ENCODE peak calls at places on chromosomes 12 and 14, in five cellular contexts. H, Q, D, M and E are unnamed samples.

GRCh38 chr12:54140958-54141388 is 47.8 kb downstream of the SMUG1 start:
- DNase-seq in H (no peak), Q (no peak), D (no peak), M (no peak), E (no peak)

GRCh38 chr12:38508246-38508645 is 191.7 kb downstream of the ALG10B start:
- DNase-seq in H (no peak), Q (peak), D (no peak), M (no peak), E (no peak)

GRCh38 chr12:116466536-116466935 is 92.6 kb upstream of the MAP1LC3B2 start:
- DNase-seq in H (no peak), Q (no peak), D (no peak), M (no peak), E (peak)

GRCh38 chr14:55301722-55302121 is 30.5 kb downstream of the FBXO34 start:
- DNase-seq in H (no peak), Q (no peak), D (peak), M (no peak), E (peak)

GRCh38 chr14:60204104-60204842 is 39.1 kb upstream of the DHRS7 start:
- DNase-seq in H (no peak), Q (no peak), D (no peak), M (no peak), E (no peak)

GRCh38 chr14:88218119-88218915 is 104.8 kb downstream of the KCNK10 start:
- DNase-seq in H (no peak), Q (no peak), D (peak), M (no peak), E (no peak)

GRCh38 chr12:55797550-55797949 is 20.0 kb downstream of the SARNP start:
- DNase-seq in H (no peak), Q (no peak), D (no peak), M (no peak), E (no peak)

GRCh38 chr14:103198429-103199140 is 75.3 kb downstream of the TNFAIP2 start:
- DNase-seq in H (no peak), Q (no peak), D (no peak), M (peak), E (peak)

GRCh38 chr12:54984602-54985376 is at the start of gene TESPA1:
- DNase-seq in H (peak), Q (no peak), D (no peak), M (no peak), E (no peak)

GRCh38 chr12:53005215-53005985 is 856 bp upstream of the EIF4B start:
- DNase-seq in H (no peak), Q (peak), D (no peak), M (no peak), E (no peak)

GRCh38 chr12:128204725-128205124 is 62.2 kb upstream of the TMEM132C start:
- DNase-seq in H (no peak), Q (no peak), D (no peak), M (no peak), E (no peak)

GRCh38 chr12:57460457-57461325 is 1.1 kb downstream of the GLI1 start:
- DNase-seq in H (no peak), Q (peak), D (peak), M (no peak), E (no peak)

GRCh38 chr14:96143906-96144305 is 60.7 kb upstream of the BDKRB2 start:
- DNase-seq in H (no peak), Q (no peak), D (no peak), M (no peak), E (no peak)

GRCh38 chr12:128069359-128069997 is 197.5 kb upstream of the TMEM132C start:
- DNase-seq in H (no peak), Q (no peak), D (peak), M (peak), E (peak)

GRCh38 chr12:26177303-26177702 is 18.1 kb upstream of the SSPN start:
- DNase-seq in H (no peak), Q (no peak), D (no peak), M (no peak), E (no peak)

GRCh38 chr12:62533755-62534107 is 67.1 kb downstream of the MON2 start:
- DNase-seq in H (no peak), Q (no peak), D (no peak), M (no peak), E (no peak)

GRCh38 chr12:1821805-1822204 is 1.4 kb downstream of the LRTM2 start:
- DNase-seq in H (no peak), Q (no peak), D (no peak), M (no peak), E (no peak)

GRCh38 chr12:12379831-12380730 is 23.2 kb downstream of the BORCS5 start:
- DNase-seq in H (peak), Q (no peak), D (no peak), M (no peak), E (no peak)

GRCh38 chr12:57342207-57342691 is 88.6 kb downstream of the R3HDM2 start:
- DNase-seq in H (no peak), Q (peak), D (peak), M (no peak), E (no peak)

GRCh38 chr12:119446459-119446858 is 111.9 kb downstream of the CCDC60 start:
- DNase-seq in H (no peak), Q (no peak), D (no peak), M (no peak), E (no peak)

GRCh38 chr14:21091784-21092146 is 6.7 kb downstream of the ZNF219 start:
- DNase-seq in H (no peak), Q (no peak), D (no peak), M (no peak), E (no peak)

GRCh38 chr12:14723763-14724162 is 27.4 kb upstream of the GUCY2C start:
- DNase-seq in H (peak), Q (no peak), D (peak), M (peak), E (peak)

GRCh38 chr14:88323520-88324199 is 591 bp upstream of the KCNK10 start:
- DNase-seq in H (no peak), Q (peak), D (peak), M (peak), E (no peak)

GRCh38 chr14:68466491-68466977 is 326.3 kb downstream of the ZFP36L1 start:
- DNase-seq in H (no peak), Q (no peak), D (no peak), M (peak), E (peak)

GRCh38 chr12:21819678-21820077 is 45.2 kb upstream of the KCNJ8 start:
- DNase-seq in H (no peak), Q (no peak), D (no peak), M (no peak), E (no peak)

GRCh38 chr14:29724991-29725390 is 202.7 kb downstream of the PRKD1 start:
- DNase-seq in H (no peak), Q (no peak), D (no peak), M (peak), E (no peak)

GRCh38 chr12:66063976-66064375 is 66.6 kb downstream of the LLPH start:
- DNase-seq in H (no peak), Q (no peak), D (no peak), M (no peak), E (no peak)

GRCh38 chr12:6735448-6736191 is 11.8 kb downstream of the COPS7A start:
- DNase-seq in H (peak), Q (peak), D (peak), M (peak), E (peak)

GRCh38 chr14:96287856-96288255 is 31.8 kb downstream of the BDKRB1 start:
- DNase-seq in H (no peak), Q (no peak), D (no peak), M (no peak), E (no peak)

GRCh38 chr12:106865685-106866084 is 90.0 kb upstream of the TMEM263 start:
- DNase-seq in H (no peak), Q (no peak), D (no peak), M (no peak), E (no peak)

GRCh38 chr14:66401447-66402095 is 84.6 kb upstream of the CCDC196 start:
- DNase-seq in H (no peak), Q (no peak), D (peak), M (peak), E (no peak)

GRCh38 chr14:68285421-68286179 is 466.0 kb downstream of the RAD51B start:
- DNase-seq in H (peak), Q (no peak), D (no peak), M (no peak), E (no peak)

GRCh38 chr12:93722179-93722578 is 45.0 kb downstream of the CRADD start:
- DNase-seq in H (no peak), Q (no peak), D (no peak), M (no peak), E (no peak)

GRCh38 chr14:100738269-100738691 is 11.6 kb downstream of the DLK1 start:
- DNase-seq in H (no peak), Q (no peak), D (no peak), M (no peak), E (no peak)

GRCh38 chr14:76696361-76696760 is 64.9 kb upstream of the VASH1 start:
- DNase-seq in H (no peak), Q (no peak), D (no peak), M (no peak), E (no peak)

GRCh38 chr12:118299791-118300460 is 72.8 kb downstream of the TAOK3 start:
- DNase-seq in H (no peak), Q (no peak), D (no peak), M (no peak), E (no peak)

GRCh38 chr14:41739203-41739602 is 132.5 kb downstream of the LRFN5 start:
- DNase-seq in H (no peak), Q (no peak), D (no peak), M (no peak), E (no peak)

GRCh38 chr12:80632835-80633234 is 74.6 kb upstream of the MYF6 start:
- DNase-seq in H (no peak), Q (peak), D (peak), M (peak), E (peak)